ENCODE peak calls at places on chromosomes 13 and 19, in six cellular contexts. One of them, this sample, is unnamed.

GRCh38 chr19:10499550-10500246 is 3.5 kb downstream of the KEAP1 start:
- DNase-seq in HAP-1: no peak
- DNase-seq in left colon: no peak
- DNase-seq in lower lobe of right lung: no peak
- DNase-seq in CD8-positive, alpha-beta T cell: no peak
- DNase-seq in nephron progenitor cell: no peak
- DNase-seq in this sample: no peak

GRCh38 chr19:11269408-11269807 is 7.1 kb upstream of the DOCK6 start:
- DNase-seq in HAP-1: no peak
- DNase-seq in left colon: no peak
- DNase-seq in lower lobe of right lung: no peak
- DNase-seq in CD8-positive, alpha-beta T cell: no peak
- DNase-seq in nephron progenitor cell: no peak
- DNase-seq in this sample: no peak

GRCh38 chr19:15430526-15431120 is 11.8 kb upstream of the AKAP8L start:
- DNase-seq in HAP-1: no peak
- DNase-seq in left colon: no peak
- DNase-seq in lower lobe of right lung: no peak
- DNase-seq in CD8-positive, alpha-beta T cell: no peak
- DNase-seq in nephron progenitor cell: no peak
- DNase-seq in this sample: no peak

GRCh38 chr13:23754506-23754905 is 134.7 kb downstream of the MIPEP start:
- DNase-seq in HAP-1: no peak
- DNase-seq in left colon: no peak
- DNase-seq in lower lobe of right lung: no peak
- DNase-seq in CD8-positive, alpha-beta T cell: peak
- DNase-seq in nephron progenitor cell: no peak
- DNase-seq in this sample: no peak

GRCh38 chr19:42555317-42555716 is 27.0 kb upstream of the CEACAM1 start:
- DNase-seq in HAP-1: no peak
- DNase-seq in left colon: no peak
- DNase-seq in lower lobe of right lung: no peak
- DNase-seq in CD8-positive, alpha-beta T cell: no peak
- DNase-seq in nephron progenitor cell: no peak
- DNase-seq in this sample: no peak

GRCh38 chr13:94896238-94896637 is 183.9 kb upstream of the SOX21 start:
- DNase-seq in HAP-1: no peak
- DNase-seq in left colon: no peak
- DNase-seq in lower lobe of right lung: no peak
- DNase-seq in CD8-positive, alpha-beta T cell: no peak
- DNase-seq in nephron progenitor cell: no peak
- DNase-seq in this sample: no peak

GRCh38 chr13:93603043-93603442 is 376.4 kb downstream of the GPC6 start:
- DNase-seq in HAP-1: no peak
- DNase-seq in left colon: no peak
- DNase-seq in lower lobe of right lung: no peak
- DNase-seq in CD8-positive, alpha-beta T cell: no peak
- DNase-seq in nephron progenitor cell: no peak
- DNase-seq in this sample: no peak

GRCh38 chr19:54172764-54173699 is at the start of gene TMC4:
- DNase-seq in HAP-1: no peak
- DNase-seq in left colon: peak
- DNase-seq in lower lobe of right lung: peak
- DNase-seq in CD8-positive, alpha-beta T cell: no peak
- DNase-seq in nephron progenitor cell: no peak
- DNase-seq in this sample: peak

GRCh38 chr19:47032171-47032811 is 12.7 kb downstream of the NPAS1 start:
- DNase-seq in HAP-1: no peak
- DNase-seq in left colon: peak
- DNase-seq in lower lobe of right lung: peak
- DNase-seq in CD8-positive, alpha-beta T cell: peak
- DNase-seq in nephron progenitor cell: peak
- DNase-seq in this sample: peak

GRCh38 chr19:46133101-46133627 is 8.7 kb upstream of the IGFL3 start:
- DNase-seq in HAP-1: peak
- DNase-seq in left colon: peak
- DNase-seq in lower lobe of right lung: no peak
- DNase-seq in CD8-positive, alpha-beta T cell: no peak
- DNase-seq in nephron progenitor cell: peak
- DNase-seq in this sample: peak

GRCh38 chr19:33621811-33622504 is at the start of gene CHST8:
- DNase-seq in HAP-1: peak
- DNase-seq in left colon: peak
- DNase-seq in lower lobe of right lung: no peak
- DNase-seq in CD8-positive, alpha-beta T cell: no peak
- DNase-seq in nephron progenitor cell: peak
- DNase-seq in this sample: peak

GRCh38 chr13:94233401-94233800 is 246.1 kb downstream of the DCT start:
- DNase-seq in HAP-1: no peak
- DNase-seq in left colon: no peak
- DNase-seq in lower lobe of right lung: no peak
- DNase-seq in CD8-positive, alpha-beta T cell: no peak
- DNase-seq in nephron progenitor cell: peak
- DNase-seq in this sample: no peak

GRCh38 chr13:112176746-112177119 is 109.8 kb downstream of the SOX1 start:
- DNase-seq in HAP-1: no peak
- DNase-seq in left colon: no peak
- DNase-seq in lower lobe of right lung: no peak
- DNase-seq in CD8-positive, alpha-beta T cell: no peak
- DNase-seq in nephron progenitor cell: no peak
- DNase-seq in this sample: no peak

GRCh38 chr19:29544656-29545360 is 19.0 kb downstream of the VSTM2B start:
- DNase-seq in HAP-1: no peak
- DNase-seq in left colon: no peak
- DNase-seq in lower lobe of right lung: no peak
- DNase-seq in CD8-positive, alpha-beta T cell: no peak
- DNase-seq in nephron progenitor cell: no peak
- DNase-seq in this sample: no peak

GRCh38 chr13:24625324-24625723 is 54.9 kb upstream of the ATP12A start:
- DNase-seq in HAP-1: no peak
- DNase-seq in left colon: no peak
- DNase-seq in lower lobe of right lung: no peak
- DNase-seq in CD8-positive, alpha-beta T cell: no peak
- DNase-seq in nephron progenitor cell: no peak
- DNase-seq in this sample: peak

GRCh38 chr13:77698211-77699058 is 948 bp downstream of the SLAIN1 start:
- DNase-seq in HAP-1: peak
- DNase-seq in left colon: peak
- DNase-seq in lower lobe of right lung: peak
- DNase-seq in CD8-positive, alpha-beta T cell: peak
- DNase-seq in nephron progenitor cell: peak
- DNase-seq in this sample: peak

GRCh38 chr13:67186985-67187569 is 43.1 kb downstream of the PCDH9 start:
- DNase-seq in HAP-1: no peak
- DNase-seq in left colon: no peak
- DNase-seq in lower lobe of right lung: no peak
- DNase-seq in CD8-positive, alpha-beta T cell: no peak
- DNase-seq in nephron progenitor cell: no peak
- DNase-seq in this sample: no peak

GRCh38 chr13:114101831-114102520 is 30.4 kb downstream of the RASA3 start:
- DNase-seq in HAP-1: no peak
- DNase-seq in left colon: peak
- DNase-seq in lower lobe of right lung: peak
- DNase-seq in CD8-positive, alpha-beta T cell: no peak
- DNase-seq in nephron progenitor cell: peak
- DNase-seq in this sample: no peak

GRCh38 chr13:110307697-110308376 is 753 bp downstream of the COL4A2 start:
- DNase-seq in HAP-1: no peak
- DNase-seq in left colon: peak
- DNase-seq in lower lobe of right lung: no peak
- DNase-seq in CD8-positive, alpha-beta T cell: no peak
- DNase-seq in nephron progenitor cell: peak
- DNase-seq in this sample: no peak

GRCh38 chr19:5580116-5580515 is 12.4 kb upstream of the TINCR start:
- DNase-seq in HAP-1: no peak
- DNase-seq in left colon: no peak
- DNase-seq in lower lobe of right lung: no peak
- DNase-seq in CD8-positive, alpha-beta T cell: no peak
- DNase-seq in nephron progenitor cell: no peak
- DNase-seq in this sample: no peak

GRCh38 chr13:30607908-30608307 is 9.8 kb upstream of the USPL1 start:
- DNase-seq in HAP-1: no peak
- DNase-seq in left colon: peak
- DNase-seq in lower lobe of right lung: no peak
- DNase-seq in CD8-positive, alpha-beta T cell: peak
- DNase-seq in nephron progenitor cell: no peak
- DNase-seq in this sample: no peak

GRCh38 chr13:29529755-29530154 is 65.7 kb downstream of the SLC7A1 start:
- DNase-seq in HAP-1: no peak
- DNase-seq in left colon: no peak
- DNase-seq in lower lobe of right lung: no peak
- DNase-seq in CD8-positive, alpha-beta T cell: no peak
- DNase-seq in nephron progenitor cell: no peak
- DNase-seq in this sample: no peak

GRCh38 chr13:72204291-72204690 is 337.3 kb upstream of the DACH1 start:
- DNase-seq in HAP-1: no peak
- DNase-seq in left colon: no peak
- DNase-seq in lower lobe of right lung: no peak
- DNase-seq in CD8-positive, alpha-beta T cell: no peak
- DNase-seq in nephron progenitor cell: no peak
- DNase-seq in this sample: no peak

GRCh38 chr13:29511980-29512379 is 83.5 kb downstream of the SLC7A1 start:
- DNase-seq in HAP-1: no peak
- DNase-seq in left colon: no peak
- DNase-seq in lower lobe of right lung: no peak
- DNase-seq in CD8-positive, alpha-beta T cell: no peak
- DNase-seq in nephron progenitor cell: no peak
- DNase-seq in this sample: no peak

GRCh38 chr19:21463449-21464105 is 41.8 kb upstream of the ZNF429 start:
- DNase-seq in HAP-1: no peak
- DNase-seq in left colon: peak
- DNase-seq in lower lobe of right lung: peak
- DNase-seq in CD8-positive, alpha-beta T cell: peak
- DNase-seq in nephron progenitor cell: peak
- DNase-seq in this sample: peak

GRCh38 chr13:21399741-21400140 is 59.4 kb downstream of the ZDHHC20 start:
- DNase-seq in HAP-1: no peak
- DNase-seq in left colon: no peak
- DNase-seq in lower lobe of right lung: no peak
- DNase-seq in CD8-positive, alpha-beta T cell: no peak
- DNase-seq in nephron progenitor cell: no peak
- DNase-seq in this sample: no peak

GRCh38 chr19:35380450-35381124 is 9.7 kb downstream of the GPR42 start:
- DNase-seq in HAP-1: no peak
- DNase-seq in left colon: peak
- DNase-seq in lower lobe of right lung: no peak
- DNase-seq in CD8-positive, alpha-beta T cell: no peak
- DNase-seq in nephron progenitor cell: no peak
- DNase-seq in this sample: no peak

GRCh38 chr13:33132644-33133440 is 116.6 kb downstream of the KL start:
- DNase-seq in HAP-1: no peak
- DNase-seq in left colon: no peak
- DNase-seq in lower lobe of right lung: no peak
- DNase-seq in CD8-positive, alpha-beta T cell: no peak
- DNase-seq in nephron progenitor cell: no peak
- DNase-seq in this sample: no peak

GRCh38 chr19:15442142-15442920 is 7.4 kb downstream of the WIZ start:
- DNase-seq in HAP-1: no peak
- DNase-seq in left colon: no peak
- DNase-seq in lower lobe of right lung: no peak
- DNase-seq in CD8-positive, alpha-beta T cell: no peak
- DNase-seq in nephron progenitor cell: no peak
- DNase-seq in this sample: no peak

GRCh38 chr19:39908803-39909202 is 25.6 kb downstream of the FCGBP start:
- DNase-seq in HAP-1: no peak
- DNase-seq in left colon: no peak
- DNase-seq in lower lobe of right lung: no peak
- DNase-seq in CD8-positive, alpha-beta T cell: no peak
- DNase-seq in nephron progenitor cell: no peak
- DNase-seq in this sample: peak

GRCh38 chr13:35720690-35721554 is 244.4 kb upstream of the MAB21L1 start:
- DNase-seq in HAP-1: peak
- DNase-seq in left colon: peak
- DNase-seq in lower lobe of right lung: peak
- DNase-seq in CD8-positive, alpha-beta T cell: peak
- DNase-seq in nephron progenitor cell: peak
- DNase-seq in this sample: peak

GRCh38 chr13:36130542-36131214 is 504 bp downstream of the DCLK1 start:
- DNase-seq in HAP-1: peak
- DNase-seq in left colon: no peak
- DNase-seq in lower lobe of right lung: peak
- DNase-seq in CD8-positive, alpha-beta T cell: no peak
- DNase-seq in nephron progenitor cell: no peak
- DNase-seq in this sample: no peak

GRCh38 chr19:3159565-3159964 is 19.0 kb upstream of the S1PR4 start:
- DNase-seq in HAP-1: peak
- DNase-seq in left colon: no peak
- DNase-seq in lower lobe of right lung: no peak
- DNase-seq in CD8-positive, alpha-beta T cell: no peak
- DNase-seq in nephron progenitor cell: no peak
- DNase-seq in this sample: no peak

GRCh38 chr13:113220877-113221276 is 11.5 kb downstream of the CUL4A start:
- DNase-seq in HAP-1: no peak
- DNase-seq in left colon: no peak
- DNase-seq in lower lobe of right lung: no peak
- DNase-seq in CD8-positive, alpha-beta T cell: peak
- DNase-seq in nephron progenitor cell: no peak
- DNase-seq in this sample: no peak

GRCh38 chr13:44609137-44609536 is 33.0 kb upstream of the TSC22D1 start:
- DNase-seq in HAP-1: no peak
- DNase-seq in left colon: no peak
- DNase-seq in lower lobe of right lung: no peak
- DNase-seq in CD8-positive, alpha-beta T cell: no peak
- DNase-seq in nephron progenitor cell: no peak
- DNase-seq in this sample: no peak

GRCh38 chr19:1718382-1719315 is 34.7 kb upstream of the ONECUT3 start:
- DNase-seq in HAP-1: no peak
- DNase-seq in left colon: no peak
- DNase-seq in lower lobe of right lung: no peak
- DNase-seq in CD8-positive, alpha-beta T cell: no peak
- DNase-seq in nephron progenitor cell: no peak
- DNase-seq in this sample: no peak

GRCh38 chr19:48997972-48998371 is 4.3 kb downstream of the RUVBL2 start:
- DNase-seq in HAP-1: peak
- DNase-seq in left colon: peak
- DNase-seq in lower lobe of right lung: peak
- DNase-seq in CD8-positive, alpha-beta T cell: peak
- DNase-seq in nephron progenitor cell: peak
- DNase-seq in this sample: peak

GRCh38 chr13:63636231-63636993 is 2220.8 kb upstream of the PCDH20 start:
- DNase-seq in HAP-1: no peak
- DNase-seq in left colon: no peak
- DNase-seq in lower lobe of right lung: no peak
- DNase-seq in CD8-positive, alpha-beta T cell: no peak
- DNase-seq in nephron progenitor cell: no peak
- DNase-seq in this sample: no peak

GRCh38 chr13:28027607-28028364 is 39.3 kb upstream of the URAD start:
- DNase-seq in HAP-1: no peak
- DNase-seq in left colon: no peak
- DNase-seq in lower lobe of right lung: no peak
- DNase-seq in CD8-positive, alpha-beta T cell: no peak
- DNase-seq in nephron progenitor cell: no peak
- DNase-seq in this sample: no peak